ENCODE peak calls at places on chromosomes 4 and X, in four cellular contexts. M is NCI-H1694 treated with DMSO at 0.1 percent for 48 hours, J is sciatic nerve, W is HFFc6. O is an unnamed sample.

GRCh38 chr4:3346146-3346545 is 53.3 kb downstream of the RGS12 start:
- DNase-seq in M (peak), J (no peak), W (peak), O (peak)

GRCh38 chr4:176001171-176002006 is 64.3 kb upstream of the WDR17 start:
- DNase-seq in J (peak), W (no peak), M (no peak), O (no peak)

GRCh38 chr4:27048350-27049100 is 187.9 kb downstream of the STIM2 start:
- DNase-seq in M (peak), W (peak), J (no peak), O (peak)

GRCh38 chr4:1246901-1247810 is 1.8 kb downstream of the CTBP1 start:
- DNase-seq in M (no peak), W (no peak), J (peak), O (peak)

GRCh38 chr4:4857001-4857808 is 2.3 kb upstream of the MSX1 start:
- DNase-seq in W (no peak), J (no peak), M (no peak), O (no peak)

GRCh38 chr4:48913346-48913745 is 6.8 kb upstream of the OCIAD2 start:
- DNase-seq in W (peak), M (no peak), J (no peak), O (no peak)

GRCh38 chrX:67692246-67692645 is 148.4 kb downstream of the AR start:
- DNase-seq in M (no peak), J (no peak), W (peak), O (no peak)

GRCh38 chr4:27278615-27279014 is 418.0 kb downstream of the STIM2 start:
- DNase-seq in W (no peak), M (no peak), J (no peak), O (peak)

GRCh38 chr4:105352826-105353225 is 121.0 kb downstream of the PPA2 start:
- DNase-seq in M (no peak), W (peak), J (no peak), O (no peak)

GRCh38 chr4:7858498-7858897 is 81.2 kb downstream of the AFAP1 start:
- DNase-seq in J (no peak), W (no peak), M (no peak), O (no peak)

GRCh38 chr4:90317785-90318184 is 190.6 kb downstream of the CCSER1 start:
- DNase-seq in M (no peak), J (no peak), W (peak), O (no peak)

GRCh38 chrX:57821703-57822375 is 88.4 kb downstream of the ZXDA start:
- DNase-seq in M (peak), W (peak), J (no peak), O (peak)

GRCh38 chr4:2296621-2297601 is 35.0 kb upstream of the MXD4 start:
- DNase-seq in J (peak), M (no peak), W (no peak), O (no peak)

GRCh38 chrX:12975999-12976558 is 1.2 kb downstream of the TMSB4X start:
- DNase-seq in J (peak), M (no peak), W (no peak), O (peak)

GRCh38 chr4:78722320-78722719 is 53.8 kb upstream of the BMP2K start:
- DNase-seq in M (no peak), J (no peak), W (no peak), O (no peak)

GRCh38 chr4:156779774-156780173 is 191.8 kb downstream of the PDGFC start:
- DNase-seq in W (peak), M (no peak), J (no peak), O (peak)

GRCh38 chr4:16597829-16598228 is 300.6 kb downstream of the LDB2 start:
- DNase-seq in J (no peak), W (peak), M (no peak), O (no peak)

GRCh38 chr4:56570041-56570440 is 64.5 kb downstream of the ARL9 start:
- DNase-seq in W (no peak), J (no peak), M (no peak), O (no peak)

GRCh38 chr4:40194602-40195161 is 2.1 kb upstream of the RHOH start:
- DNase-seq in W (no peak), M (no peak), J (no peak), O (peak)

GRCh38 chr4:133000012-133000411 is 149.1 kb upstream of the PCDH10 start:
- DNase-seq in W (no peak), M (no peak), J (no peak), O (no peak)

GRCh38 chr4:75211422-75211821 is 278.5 kb downstream of the PARM1 start:
- DNase-seq in M (no peak), J (no peak), W (no peak), O (no peak)

GRCh38 chr4:109375778-109376414 is 57.7 kb upstream of the SEC24B start:
- DNase-seq in W (no peak), J (no peak), M (no peak), O (no peak)

GRCh38 chrX:110050386-110050785 is 47.5 kb downstream of the TMEM164 start:
- DNase-seq in M (no peak), W (no peak), J (no peak), O (no peak)

GRCh38 chr4:54400802-54401201 is 171.7 kb downstream of the PDGFRA start:
- DNase-seq in M (no peak), W (peak), J (no peak), O (no peak)

GRCh38 chrX:19535481-19535880 is 20.2 kb upstream of the MAP3K15 start:
- DNase-seq in W (peak), J (no peak), M (peak), O (peak)

GRCh38 chr4:100789991-100790390 is 272.2 kb upstream of the EMCN start:
- DNase-seq in W (no peak), J (no peak), M (no peak), O (no peak)

GRCh38 chr4:130249002-130249401 is 1153.0 kb downstream of the C4orf33 start:
- DNase-seq in W (no peak), M (no peak), J (no peak), O (no peak)

GRCh38 chr4:33369366-33369899 is 2649.3 kb downstream of the PCDH7 start:
- DNase-seq in W (no peak), J (no peak), M (no peak), O (no peak)